ENCODE peak calls at places on chromosomes 5 and 9, in five cellular contexts. Y is COR-L47; D is PC-3; Z is AML-193; M is activated CD4-positive, alpha-beta T cell treated with anti-CD3 and anti-CD28 coated beads, Interleukin-2, amount 10 ng/mL, durations not matched to agents 7 days and 5 days. E is an unnamed sample.

GRCh38 chr5:132655821-132656773 is 1.9 kb upstream of the IL13 start:
- DNase-seq in M (no peak), Z (no peak), D (no peak), Y (no peak), E (peak; percentile 46)

GRCh38 chr9:136327313-136327971 is at the start of gene GPSM1:
- DNase-seq in Y (no peak), Z (no peak), M (peak; percentile 23), D (peak; percentile 38), E (peak; percentile 62)

GRCh38 chr5:97534166-97534565 is 351.1 kb upstream of the RIOK2 start:
- DNase-seq in Z (peak; percentile 45), Y (peak; percentile 20), M (peak; percentile 13), D (peak; percentile 88), E (peak; percentile 94)

GRCh38 chr5:112957970-112958773 is 18.4 kb upstream of the DCP2 start:
- DNase-seq in M (no peak), Z (peak; percentile 32), D (peak; percentile 96), Y (peak; percentile 46), E (peak; percentile 96)

GRCh38 chr9:137670391-137671195 is 51.8 kb downstream of the EHMT1 start:
- DNase-seq in M (no peak), Z (no peak), D (no peak), Y (no peak), E (no peak)

GRCh38 chr5:179906795-179907569 is 715 bp downstream of the TBC1D9B start:
- DNase-seq in M (peak; percentile 30), Y (no peak), D (peak; percentile 7), Z (peak; percentile 5), E (peak; percentile 46)

GRCh38 chr9:124248992-124249391 is 8.8 kb upstream of the NEK6 start:
- DNase-seq in M (no peak), Y (no peak), Z (no peak), D (no peak), E (no peak)

GRCh38 chr9:98654247-98654646 is 54.5 kb downstream of the GABBR2 start:
- DNase-seq in Z (no peak), Y (no peak), M (no peak), D (peak; percentile 70), E (peak; percentile 80)

GRCh38 chr5:179803651-179804598 is 2.7 kb downstream of the MGAT4B start:
- DNase-seq in M (no peak), Z (peak; percentile 79), D (peak; percentile 46), Y (peak; percentile 77), E (peak; percentile 63)

GRCh38 chr5:82396871-82397514 is 118.8 kb upstream of the RPS23 start:
- DNase-seq in M (no peak), Y (peak; percentile 39), D (peak; percentile 92), Z (no peak), E (peak; percentile 97)

GRCh38 chr5:23139338-23140171 is 286.4 kb upstream of the CDH12 start:
- DNase-seq in Y (peak; percentile 18), Z (peak; percentile 29), M (no peak), D (peak; percentile 56), E (peak; percentile 0)

GRCh38 chr5:113212244-113212920 is 222.4 kb downstream of the TSSK1B start:
- DNase-seq in M (no peak), D (no peak), Z (no peak), Y (peak; percentile 88), E (no peak)

GRCh38 chr5:8907168-8907868 is 638.6 kb downstream of the SEMA5A start:
- DNase-seq in Z (no peak), Y (no peak), D (peak; percentile 97), M (no peak), E (peak; percentile 96)

GRCh38 chr9:84998639-84999038 is 329.1 kb downstream of the NTRK2 start:
- DNase-seq in Z (no peak), Y (no peak), M (no peak), D (no peak), E (no peak)

GRCh38 chr5:10894445-10895054 is 133.5 kb upstream of the DAP start:
- DNase-seq in Z (no peak), M (no peak), D (no peak), Y (no peak), E (no peak)

GRCh38 chr5:5492087-5492933 is 69.8 kb downstream of the ICE1 start:
- DNase-seq in D (peak; percentile 72), M (peak; percentile 63), Z (peak; percentile 55), Y (peak; percentile 19), E (peak; percentile 71)

GRCh38 chr9:97293207-97293721 is 14.2 kb upstream of the CCDC180 start:
- DNase-seq in M (no peak), Z (no peak), Y (peak; percentile 77), D (peak; percentile 49), E (peak; percentile 52)

GRCh38 chr9:77455312-77455927 is 192.7 kb downstream of the GNA14 start:
- DNase-seq in D (peak; percentile 70), M (peak; percentile 54), Y (peak; percentile 53), Z (peak; percentile 70), E (peak; percentile 66)

GRCh38 chr9:2745560-2746380 is 28.5 kb downstream of the KCNV2 start:
- DNase-seq in D (peak; percentile 20), Y (no peak), Z (no peak), M (no peak), E (peak; percentile 65)

GRCh38 chr9:110797611-110798010 is 129.0 kb downstream of the MUSK start:
- DNase-seq in Y (no peak), M (no peak), Z (no peak), D (peak; percentile 91), E (peak; percentile 95)

GRCh38 chr5:149409268-149409948 is 30.3 kb upstream of the IL17B start:
- DNase-seq in Y (no peak), M (no peak), D (no peak), Z (no peak), E (no peak)

GRCh38 chr5:107104040-107104773 is 566.5 kb downstream of the EFNA5 start:
- DNase-seq in M (no peak), Z (no peak), Y (no peak), D (no peak), E (no peak)

GRCh38 chr9:96651626-96652025 is 3.5 kb downstream of the PRXL2C start:
- DNase-seq in Y (peak; percentile 17), M (no peak), Z (peak; percentile 6), D (peak; percentile 61), E (peak; percentile 66)

GRCh38 chr5:107855171-107855570 is 184.4 kb upstream of the EFNA5 start:
- DNase-seq in M (no peak), Z (no peak), D (no peak), Y (no peak), E (peak; percentile 24)

GRCh38 chr5:6419340-6419852 is 29.3 kb upstream of the UBE2QL1 start:
- DNase-seq in Y (peak; percentile 96), M (no peak), D (peak; percentile 97), Z (no peak), E (no peak)

GRCh38 chr9:83299556-83299955 is 236.6 kb upstream of the RASEF start:
- DNase-seq in D (peak; percentile 79), Z (no peak), M (no peak), Y (no peak), E (peak; percentile 84)

GRCh38 chr5:5377780-5378179 is 44.7 kb upstream of the ICE1 start:
- DNase-seq in D (no peak), Z (no peak), M (no peak), Y (no peak), E (no peak)

GRCh38 chr5:147406636-147407035 is 103.2 kb downstream of the DPYSL3 start:
- DNase-seq in D (no peak), M (no peak), Z (no peak), Y (no peak), E (no peak)

GRCh38 chr5:38165435-38165834 is 92.9 kb upstream of the EGFLAM start:
- DNase-seq in Z (no peak), Y (no peak), M (no peak), D (no peak), E (no peak)

GRCh38 chr5:12095808-12096281 is 191.6 kb upstream of the CTNND2 start:
- DNase-seq in Y (no peak), Z (no peak), M (no peak), D (peak; percentile 42), E (peak; percentile 26)

GRCh38 chr9:17775646-17776045 is 196.8 kb downstream of the SH3GL2 start:
- DNase-seq in Y (no peak), Z (no peak), M (no peak), D (no peak), E (no peak)

GRCh38 chr9:79572032-79572890 is 496 bp downstream of the TLE4 start:
- DNase-seq in Z (peak; percentile 80), D (peak; percentile 39), Y (peak; percentile 30), M (peak; percentile 30), E (peak; percentile 66)

E was measured in ELR.